ENCODE peak calls at places on chromosomes 12 and 14, in ten cellular contexts. E, W, T, L, I, D, U, X, R and V are unnamed samples.

GRCh38 chr14:105488781-105489606 is 2.1 kb upstream of the TEDC1 start:
- DNase-seq in X (no peak), R (no peak), D (no peak), U (peak), T (no peak), I (peak), L (no peak), W (no peak), E (peak), V (no peak)

GRCh38 chr14:64113279-64113678 is 180.9 kb downstream of the ESR2 start:
- DNase-seq in U (no peak), X (no peak), R (no peak), E (peak), L (no peak), T (no peak), W (no peak), D (no peak), I (no peak), V (no peak)

GRCh38 chr12:132596016-132596415 is 14.4 kb downstream of the LRCOL1 start:
- DNase-seq in X (peak), I (no peak), L (no peak), E (no peak), U (no peak), D (no peak), R (no peak), W (no peak), T (peak), V (no peak)

GRCh38 chr14:94775875-94776217 is 5.9 kb upstream of the GSC start:
- DNase-seq in T (no peak), W (no peak), R (no peak), E (no peak), X (no peak), I (no peak), D (no peak), L (no peak), U (no peak), V (no peak)

GRCh38 chr12:108185002-108185401 is 55.9 kb downstream of the WSCD2 start:
- DNase-seq in I (no peak), U (no peak), R (no peak), T (no peak), D (no peak), E (no peak), X (no peak), W (no peak), L (no peak), V (no peak)

GRCh38 chr12:115223322-115223721 is 539.3 kb upstream of the TBX3 start:
- DNase-seq in R (no peak), L (no peak), T (peak), I (no peak), D (no peak), W (no peak), E (no peak), U (no peak), X (peak), V (no peak)

GRCh38 chr14:54693761-54694160 is 126.8 kb downstream of the SAMD4A start:
- DNase-seq in U (no peak), W (no peak), I (peak), X (no peak), T (no peak), R (no peak), E (no peak), L (no peak), D (no peak), V (no peak)

GRCh38 chr12:106112094-106112822 is 26.5 kb downstream of the NUAK1 start:
- DNase-seq in U (no peak), T (no peak), E (no peak), X (peak), D (no peak), R (no peak), W (no peak), I (no peak), L (no peak), V (no peak)

GRCh38 chr12:91057771-91058170 is at the start of gene KERA:
- DNase-seq in L (no peak), D (no peak), W (no peak), T (no peak), R (no peak), X (no peak), U (no peak), I (no peak), E (no peak), V (no peak)

GRCh38 chr12:111024205-111024794 is 103.9 kb upstream of the MYL2 start:
- DNase-seq in U (peak), E (peak), R (no peak), D (peak), L (no peak), W (peak), T (peak), X (peak), I (no peak), V (no peak)

GRCh38 chr12:89353188-89353822 is 1.0 kb upstream of the DUSP6 start:
- DNase-seq in E (peak), T (peak), U (peak), X (peak), W (peak), D (peak), I (no peak), L (peak), R (no peak), V (no peak)

GRCh38 chr12:130968611-130969010 is 14.9 kb downstream of the ADGRD1 start:
- DNase-seq in I (peak), U (no peak), E (no peak), T (no peak), L (no peak), W (no peak), D (no peak), R (no peak), X (no peak), V (no peak)

GRCh38 chr12:124213606-124214347 is 81.1 kb upstream of the RFLNA start:
- DNase-seq in X (no peak), R (no peak), I (no peak), U (no peak), L (no peak), E (no peak), D (no peak), T (no peak), W (no peak), V (no peak)

GRCh38 chr12:104220931-104221330 is 5.4 kb downstream of the TXNRD1 start:
- DNase-seq in U (no peak), E (no peak), L (no peak), I (no peak), X (no peak), T (no peak), D (no peak), R (no peak), W (no peak), V (no peak)

GRCh38 chr14:54207476-54207875 is 189.3 kb upstream of the CDKN3 start:
- DNase-seq in L (no peak), U (no peak), D (no peak), T (no peak), R (no peak), E (no peak), I (no peak), W (no peak), X (peak), V (no peak)

GRCh38 chr12:127509066-127509778 is 757.7 kb upstream of the TMEM132C start:
- DNase-seq in T (peak), I (no peak), D (no peak), L (no peak), X (peak), W (no peak), R (peak), E (no peak), U (no peak), V (no peak)

GRCh38 chr12:120490284-120490683 is 5.6 kb upstream of the DYNLL1 start:
- DNase-seq in X (no peak), U (no peak), I (no peak), R (no peak), L (no peak), W (no peak), D (no peak), E (no peak), T (no peak), V (no peak)

GRCh38 chr12:46153267-46153872 is 115.5 kb downstream of the SLC38A1 start:
- DNase-seq in X (peak), E (no peak), I (no peak), R (no peak), W (peak), L (no peak), U (no peak), T (peak), D (no peak), V (peak)

GRCh38 chr14:98210045-98210678 is 1061.8 kb downstream of the BCL11B start:
- DNase-seq in X (no peak), L (no peak), E (no peak), I (no peak), U (no peak), W (no peak), R (no peak), D (no peak), T (no peak), V (no peak)

DNA sequence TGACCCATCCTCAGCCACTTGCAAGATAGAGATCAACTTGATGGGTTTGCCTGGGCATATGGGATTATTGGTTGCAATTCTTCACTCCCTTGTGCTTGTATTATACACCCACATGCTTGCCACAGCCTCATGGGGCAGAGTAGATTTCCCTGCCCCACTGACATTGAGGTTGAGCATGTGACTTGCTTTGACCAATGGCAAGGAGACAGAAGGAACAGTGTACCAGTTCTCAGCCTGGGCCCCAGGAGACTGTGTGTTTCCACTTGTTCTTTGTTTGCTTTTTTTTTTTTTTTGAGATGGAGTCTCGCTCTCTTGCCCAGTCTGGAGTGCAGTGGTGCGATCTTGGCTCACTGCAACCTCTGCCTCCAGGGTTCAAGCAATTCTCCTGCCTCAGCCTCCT is 31.8 kb downstream of the CALM1 start:
- DNase-seq in X (no peak), D (no peak), U (no peak), E (no peak), W (no peak), I (no peak), T (no peak), R (no peak), L (no peak), V (no peak)
- TF ChIP-seq CTCF in X (no peak), D (no peak), U (no peak), E (no peak), W (no peak), I (no peak), T (no peak), R (no peak), L (no peak), V (no peak)

GRCh38 chr14:29486132-29486531 is 441.5 kb downstream of the PRKD1 start:
- DNase-seq in X (peak), W (no peak), L (no peak), E (no peak), T (no peak), I (no peak), U (no peak), R (no peak), D (no peak), V (no peak)
- TF ChIP-seq CTCF in X (peak), W (no peak), L (no peak), E (no peak), T (no peak), I (no peak), U (no peak), R (no peak), D (no peak), V (no peak)

DNA sequence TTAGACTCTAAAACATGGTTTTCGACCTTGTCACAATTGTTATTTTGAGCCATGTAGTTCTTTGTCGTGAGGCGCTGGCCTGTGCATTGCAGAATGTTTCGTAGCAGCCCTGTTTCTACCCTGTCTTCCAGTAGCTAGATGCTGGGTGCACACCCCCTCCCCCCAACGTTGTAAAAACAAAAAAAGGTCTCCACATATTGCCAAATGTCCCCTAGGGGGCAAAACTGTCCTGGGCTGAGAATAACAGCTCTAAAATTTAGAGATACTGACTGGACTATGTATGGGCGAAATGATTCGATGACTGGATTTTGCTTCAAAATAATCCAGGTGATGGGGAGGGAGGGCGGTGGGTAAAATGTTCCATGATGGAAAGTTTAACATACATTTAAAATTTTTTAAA is 126.1 kb upstream of the FUT8 start:
- DNase-seq in I (no peak), R (no peak), W (peak), U (no peak), T (peak), D (no peak), E (no peak), X (no peak), L (no peak), V (no peak)
- TF ChIP-seq CTCF in I (no peak), R (peak), W (peak), U (no peak), T (peak), D (peak), E (no peak), X (peak), L (no peak), V (peak)

DNA sequence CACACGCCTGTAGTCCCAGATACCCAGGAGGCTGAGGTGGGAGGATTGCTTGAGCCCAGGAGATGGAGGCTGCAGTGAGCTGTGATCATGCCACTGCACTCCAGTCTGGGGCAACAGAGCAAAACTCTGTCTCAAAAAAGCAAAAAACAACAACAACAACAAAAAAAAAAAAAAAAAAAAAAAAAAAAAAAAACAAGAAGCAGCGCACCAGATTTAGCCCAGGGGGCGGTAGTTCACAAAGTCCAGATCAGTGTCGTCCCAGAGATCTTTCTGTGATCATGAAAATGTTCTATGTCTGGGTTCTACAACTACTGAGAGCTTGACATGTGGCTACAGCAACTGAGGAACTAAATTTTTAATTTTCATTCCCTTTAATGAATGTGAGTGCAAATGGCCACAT is 27.4 kb downstream of the OAS2 start:
- DNase-seq in E (no peak), X (no peak), D (no peak), I (no peak), W (no peak), U (no peak), R (no peak), L (no peak), T (no peak), V (no peak)
- TF ChIP-seq CTCF in E (no peak), X (peak), D (peak), I (no peak), W (no peak), U (no peak), R (peak), L (no peak), T (no peak), V (peak)

DNA sequence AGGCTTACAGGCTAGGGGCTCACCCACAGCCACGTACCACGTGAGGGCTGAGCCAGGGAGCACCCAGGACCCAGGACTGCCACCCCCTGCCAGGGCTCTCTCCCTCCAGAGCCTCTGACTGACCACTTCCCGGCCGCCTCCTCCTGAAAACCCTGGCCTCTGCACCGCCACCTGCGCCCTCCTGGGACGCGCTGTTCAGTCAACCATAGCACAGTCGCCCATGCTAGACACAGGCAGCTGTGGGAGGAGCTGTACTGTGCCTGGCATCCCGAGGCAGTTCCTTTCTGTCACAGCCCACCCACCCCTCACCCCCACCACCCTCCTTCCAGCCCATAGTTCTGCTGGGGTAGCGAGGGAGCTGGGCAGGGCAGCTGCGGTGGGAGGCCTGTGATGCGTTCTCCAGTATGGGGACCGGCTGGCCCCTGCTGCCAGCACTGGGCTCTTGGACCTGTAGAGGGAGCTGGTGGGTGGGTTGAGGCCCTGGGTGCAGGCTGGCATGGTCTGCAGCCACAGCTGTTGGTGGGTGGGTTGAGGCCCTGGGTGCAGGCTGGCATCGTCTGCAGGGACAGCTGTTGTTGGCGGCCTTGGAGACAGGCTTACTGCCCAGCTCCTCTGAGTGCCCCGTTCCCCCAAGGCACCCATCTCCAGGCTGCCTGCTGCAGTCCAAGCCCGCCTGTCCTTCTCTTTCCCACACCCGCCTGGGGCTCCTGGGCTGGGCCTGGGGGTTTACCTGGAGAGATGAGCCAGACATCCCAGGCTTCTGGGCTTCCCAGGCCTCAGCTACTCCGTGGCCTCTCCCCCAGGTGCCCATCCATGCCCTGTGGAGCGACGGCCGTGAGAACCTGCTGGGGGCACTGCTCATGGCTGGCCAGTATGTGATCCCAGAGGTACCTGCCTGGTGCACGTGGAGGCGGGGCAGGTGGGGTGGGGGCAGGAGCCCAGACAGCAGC is 11.5 kb downstream of the ASPG start:
- DNase-seq in R (no peak), L (no peak), T (no peak), I (no peak), D (no peak), X (no peak), U (peak), W (no peak), E (no peak), V (no peak)
- TF ChIP-seq CTCF in R (no peak), L (no peak), T (no peak), I (no peak), D (no peak), X (peak), U (no peak), W (no peak), E (no peak), V (no peak)

GRCh38 chr14:103286460-103286859 is 47.6 kb upstream of the EIF5 start:
- DNase-seq in R (no peak), U (no peak), D (no peak), W (no peak), X (no peak), T (no peak), I (peak), E (no peak), L (no peak), V (no peak)

GRCh38 chr14:103290056-103290455 is 44.0 kb upstream of the EIF5 start:
- DNase-seq in D (no peak), L (no peak), T (no peak), R (no peak), X (no peak), E (no peak), W (no peak), U (no peak), I (no peak), V (no peak)

GRCh38 chr14:103290494-103290893 is 43.5 kb upstream of the EIF5 start:
- DNase-seq in U (no peak), L (no peak), X (no peak), T (no peak), I (no peak), W (no peak), R (no peak), D (no peak), E (no peak), V (no peak)

GRCh38 chr14:103286968-103287850 is 46.8 kb upstream of the EIF5 start:
- DNase-seq in I (peak), D (no peak), L (no peak), U (no peak), E (no peak), W (no peak), R (no peak), T (no peak), X (no peak), V (no peak)

DNA sequence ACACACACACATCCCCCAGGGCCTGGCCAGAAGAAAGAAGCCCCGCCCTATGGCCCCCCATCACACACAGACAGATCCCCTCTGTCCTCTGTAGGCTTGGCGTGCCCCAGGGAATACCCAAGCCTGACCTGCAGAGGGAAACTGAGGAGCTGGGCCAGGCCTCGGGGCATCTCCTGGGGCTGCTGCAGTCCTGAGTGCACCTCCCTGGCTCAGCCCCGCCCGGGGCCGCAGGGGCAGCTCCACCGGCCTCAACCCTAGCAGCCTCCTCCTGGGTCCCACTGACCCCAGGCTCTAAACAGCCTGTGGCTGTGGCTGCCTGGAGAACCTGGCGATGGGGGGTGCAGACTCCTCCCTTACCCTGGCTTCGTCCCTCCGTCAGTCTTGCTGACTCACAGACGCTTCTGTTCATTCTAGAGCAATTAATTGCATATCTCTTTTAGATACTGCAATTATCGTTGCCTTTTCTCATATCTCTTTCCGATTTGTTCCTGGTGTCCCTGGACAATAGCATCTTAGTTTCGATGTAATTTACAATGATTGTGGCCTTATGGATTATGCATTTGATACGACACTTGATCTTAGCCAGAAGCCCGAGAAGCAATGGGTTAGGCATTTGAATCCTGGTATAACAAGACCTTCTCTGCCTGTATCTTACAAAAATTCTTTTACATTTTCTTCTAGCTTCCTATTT is 45.8 kb upstream of the EIF5 start:
- DNase-seq in R (no peak), U (no peak), T (no peak), L (no peak), X (no peak), D (no peak), E (no peak), I (peak), W (no peak), V (no peak)
- TF ChIP-seq CTCF in R (no peak), U (no peak), T (no peak), L (no peak), X (no peak), D (no peak), E (no peak), I (no peak), W (no peak), V (no peak)

GRCh38 chr12:100926669-100927248 is 132.2 kb downstream of the ANO4 start:
- DNase-seq in D (peak), I (no peak), T (peak), U (no peak), R (no peak), W (no peak), E (peak), L (no peak), X (peak), V (peak)
- TF ChIP-seq CTCF in D (peak), I (no peak), T (peak), U (peak), R (peak), W (no peak), E (peak), L (no peak), X (peak), V (peak)

DNA sequence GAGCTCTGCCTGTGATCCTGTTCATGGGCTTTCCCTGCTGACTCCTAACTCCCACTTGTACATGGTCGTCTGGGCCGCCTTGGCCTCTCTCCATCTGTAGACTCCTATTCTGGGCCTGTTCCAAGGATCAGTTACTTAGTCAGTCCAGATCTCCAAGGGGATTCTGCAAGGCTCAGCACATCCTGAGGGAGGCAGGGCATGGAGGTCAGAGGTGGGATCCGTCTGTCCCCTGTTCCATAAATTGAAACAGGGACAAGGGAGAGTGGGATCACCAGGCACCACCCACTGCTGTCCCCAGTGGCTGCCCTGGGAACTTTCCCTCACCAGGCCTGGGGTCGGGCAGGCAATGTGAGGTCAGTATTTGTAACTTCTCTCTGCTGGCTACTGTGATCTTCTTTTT is 43.5 kb downstream of the KCTD10 start:
- DNase-seq in R (no peak), T (no peak), L (no peak), I (no peak), E (no peak), W (no peak), U (peak), X (no peak), D (no peak), V (no peak)
- TF ChIP-seq CTCF in R (peak), T (no peak), L (no peak), I (no peak), E (no peak), W (no peak), U (peak), X (peak), D (no peak), V (peak)

GRCh38 chr12:2805146-2805525 is 7.3 kb upstream of the ITFG2 start:
- DNase-seq in W (no peak), D (no peak), T (no peak), R (no peak), I (no peak), U (no peak), X (no peak), E (no peak), L (no peak), V (no peak)
- TF ChIP-seq CTCF in W (no peak), D (no peak), T (no peak), R (no peak), I (no peak), U (no peak), X (no peak), E (no peak), L (no peak), V (no peak)